ENCODE peak calls at places on chromosome 1, in nine cellular contexts. L, T, D, H, R, W, U, S and A are unnamed samples.

GRCh38 chr1:218588555-218589172 is 243.5 kb downstream of the TGFB2 start:
- DNase-seq in L (no peak), T (no peak), D (no peak), H (no peak), R (no peak), W (no peak), U (no peak), S (no peak), A (no peak)

GRCh38 chr1:64363616-64364015 is 106.3 kb upstream of the CACHD1 start:
- DNase-seq in L (no peak), T (no peak), D (no peak), H (no peak), R (no peak), W (no peak), U (no peak), S (no peak), A (peak)

GRCh38 chr1:229410692-229411433 is 23.0 kb downstream of the ACTA1 start:
- DNase-seq in L (no peak), T (peak), D (no peak), H (no peak), R (no peak), W (no peak), U (peak), S (peak), A (peak)

GRCh38 chr1:233907139-233907538 is 2.7 kb downstream of the SLC35F3 start:
- DNase-seq in L (no peak), T (no peak), D (no peak), H (no peak), R (no peak), W (no peak), U (no peak), S (no peak), A (no peak)

GRCh38 chr1:53288247-53289049 is 39.4 kb downstream of the LRP8 start:
- DNase-seq in L (no peak), T (no peak), D (no peak), H (no peak), R (no peak), W (no peak), U (no peak), S (no peak), A (no peak)

GRCh38 chr1:30715216-30715615 is 8.2 kb downstream of the MATN1 start:
- DNase-seq in L (no peak), T (no peak), D (no peak), H (no peak), R (no peak), W (no peak), U (no peak), S (no peak), A (no peak)

GRCh38 chr1:219573960-219574359 is 38.9 kb downstream of the ZC3H11B start:
- DNase-seq in L (no peak), T (no peak), D (no peak), H (no peak), R (no peak), W (no peak), U (no peak), S (no peak), A (no peak)

GRCh38 chr1:84146375-84147032 is 2.4 kb downstream of the PRKACB start:
- DNase-seq in L (no peak), T (no peak), D (no peak), H (no peak), R (no peak), W (no peak), U (peak), S (peak), A (no peak)

GRCh38 chr1:161994153-161994814 is 29.4 kb downstream of the OLFML2B start:
- DNase-seq in L (no peak), T (peak), D (no peak), H (peak), R (no peak), W (no peak), U (no peak), S (peak), A (peak)

GRCh38 chr1:204455063-204455830 is 39.4 kb downstream of the PIK3C2B start:
- DNase-seq in L (no peak), T (no peak), D (no peak), H (no peak), R (no peak), W (no peak), U (no peak), S (no peak), A (no peak)

GRCh38 chr1:226110249-226111108 is 48.0 kb downstream of the H3-3A start:
- DNase-seq in L (no peak), T (peak), D (peak), H (peak), R (peak), W (peak), U (no peak), S (peak), A (peak)

GRCh38 chr1:93988634-93989350 is 79.6 kb upstream of the GCLM start:
- DNase-seq in L (no peak), T (no peak), D (no peak), H (no peak), R (no peak), W (no peak), U (peak), S (peak), A (no peak)

GRCh38 chr1:206863266-206863665 is 2.2 kb upstream of the IL20 start:
- DNase-seq in L (no peak), T (no peak), D (no peak), H (no peak), R (no peak), W (no peak), U (no peak), S (no peak), A (no peak)

GRCh38 chr1:157515709-157516108 is 36.6 kb downstream of the FCRL5 start:
- DNase-seq in L (no peak), T (no peak), D (no peak), H (no peak), R (no peak), W (no peak), U (no peak), S (no peak), A (no peak)